ENCODE peak calls at places on chromosome 6, in six cellular contexts. S, A, G, C, T and J are unnamed samples.

GRCh38 chr6:10529231-10529801 is 8.2 kb downstream of the GCNT2 start:
- DNase-seq in A (no peak), T (peak; percentile 42), G (no peak), C (no peak), S (no peak), J (no peak)

GRCh38 chr6:35017461-35018183 is 123.5 kb downstream of the TCP11 start:
- DNase-seq in T (no peak), S (no peak), C (no peak), G (no peak), A (no peak), J (no peak)

GRCh38 chr6:33577718-33578117 is 2.4 kb downstream of the BAK1 start:
- DNase-seq in A (no peak), T (no peak), C (no peak), S (no peak), G (no peak), J (no peak)

GRCh38 chr6:163489584-163489983 is 75.1 kb downstream of the QKI start:
- DNase-seq in S (no peak), A (no peak), G (no peak), T (no peak), C (no peak), J (no peak)

GRCh38 chr6:14129572-14129971 is 12.0 kb downstream of the CD83 start:
- DNase-seq in T (peak; percentile 70), A (no peak), G (peak; percentile 76), S (peak; percentile 79), C (no peak), J (peak; percentile 53)

GRCh38 chr6:152273002-152273401 is 364.2 kb downstream of the SYNE1 start:
- DNase-seq in A (no peak), S (no peak), C (no peak), G (no peak), T (no peak), J (no peak)

GRCh38 chr6:95521181-95521580 is 56.2 kb upstream of the MANEA start:
- DNase-seq in A (no peak), S (no peak), G (no peak), C (no peak), T (no peak), J (no peak)

GRCh38 chr6:170295519-170296422 is 4.9 kb upstream of the DLL1 start:
- DNase-seq in T (no peak), C (no peak), G (peak; percentile 78), S (peak; percentile 49), A (peak; percentile 85), J (peak; percentile 13)

GRCh38 chr6:52547647-52548352 is 29.1 kb downstream of the TRAM2 start:
- DNase-seq in G (peak; percentile 80), T (peak; percentile 83), C (no peak), S (peak; percentile 19), A (no peak), J (no peak)

GRCh38 chr6:154165488-154165887 is 126.4 kb downstream of the OPRM1 start:
- DNase-seq in S (no peak), T (no peak), G (no peak), A (no peak), C (no peak), J (no peak)

GRCh38 chr6:33417127-33417902 is 592 bp downstream of the CUTA start:
- DNase-seq in S (peak; percentile 61), G (no peak), T (no peak), A (no peak), C (no peak), J (no peak)

GRCh38 chr6:163354779-163355431 is 59.6 kb upstream of the QKI start:
- DNase-seq in G (peak; percentile 45), A (no peak), S (no peak), C (peak; percentile 9), T (no peak), J (peak; percentile 66)

GRCh38 chr6:22078802-22079545 is 217.9 kb downstream of the PRL start:
- DNase-seq in G (no peak), C (no peak), S (no peak), T (no peak), A (peak; percentile 58), J (no peak)

GRCh38 chr6:134853111-134854055 is 96.5 kb downstream of the ALDH8A1 start:
- DNase-seq in S (no peak), A (no peak), T (peak; percentile 69), G (no peak), C (no peak), J (no peak)

GRCh38 chr6:128456510-128457244 is 63.7 kb downstream of the PTPRK start:
- DNase-seq in C (no peak), A (no peak), G (no peak), S (no peak), T (peak; percentile 58), J (no peak)

GRCh38 chr6:149919834-149920225 is 3.1 kb downstream of the RAET1G start:
- DNase-seq in C (no peak), T (no peak), S (no peak), A (no peak), G (no peak), J (no peak)

GRCh38 chr6:157143171-157143884 is 180.0 kb downstream of the TMEM242 start:
- DNase-seq in G (peak; percentile 82), S (no peak), C (no peak), T (no peak), A (no peak), J (no peak)

GRCh38 chr6:116251568-116252384 is 2.1 kb downstream of the TSPYL4 start:
- DNase-seq in A (no peak), G (no peak), S (no peak), C (no peak), T (no peak), J (no peak)

GRCh38 chr6:100347901-100348550 is 116.7 kb downstream of the SIM1 start:
- DNase-seq in S (no peak), G (no peak), T (no peak), A (no peak), C (no peak), J (no peak)

GRCh38 chr6:26216886-26217713 is 129.9 kb downstream of the HFE start:
- DNase-seq in C (no peak), S (peak; percentile 74), T (peak; percentile 93), A (peak; percentile 87), G (no peak), J (peak; percentile 55)

GRCh38 chr6:15066433-15067337 is 179.2 kb upstream of the JARID2 start:
- DNase-seq in T (no peak), S (peak; percentile 76), G (no peak), A (no peak), C (no peak), J (peak; percentile 81)

GRCh38 chr6:150667977-150668716 is 68.5 kb downstream of the PLEKHG1 start:
- DNase-seq in T (peak; percentile 86), G (no peak), C (no peak), A (no peak), S (no peak), J (no peak)

GRCh38 chr6:11869656-11870340 is 91.2 kb upstream of the ADTRP start:
- DNase-seq in A (no peak), C (no peak), T (no peak), G (no peak), S (no peak), J (no peak)

GRCh38 chr6:33822575-33823395 is 19.0 kb upstream of the MLN start:
- DNase-seq in C (no peak), S (peak; percentile 86), A (peak; percentile 72), T (peak; percentile 56), G (peak; percentile 81), J (no peak)

DNA sequence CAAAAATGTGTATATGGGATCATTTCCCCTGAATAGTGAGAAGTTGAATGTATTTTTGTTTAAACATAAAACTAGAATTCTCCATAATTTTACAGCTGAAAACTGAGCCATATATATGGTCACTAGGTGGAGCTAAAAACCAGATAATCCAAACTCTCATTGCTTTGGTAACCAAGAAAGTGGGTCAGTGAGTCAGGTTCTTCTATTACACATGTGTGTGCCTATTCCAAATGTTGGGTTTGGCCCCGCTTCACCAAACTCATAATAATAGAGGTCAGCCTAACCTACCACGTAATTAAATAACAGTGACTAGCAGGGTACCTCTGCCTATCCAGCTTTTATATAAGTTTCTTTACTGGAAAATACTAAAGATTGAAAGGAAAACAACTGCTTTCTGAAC is 19.3 kb upstream of the RNGTT start:
- DNase-seq in T (peak; percentile 55), G (peak; percentile 52), C (peak; percentile 19), A (no peak), S (peak; percentile 49), J (no peak)
- TF ChIP-seq GABPA in T (no peak), G (no peak), C (no peak), A (no peak), S (no peak), J (no peak)

GRCh38 chr6:5036309-5036708 is 32.5 kb upstream of the RPP40 start:
- DNase-seq in T (peak; percentile 64), C (no peak), G (no peak), S (peak; percentile 42), A (no peak), J (no peak)
- TF ChIP-seq CTCF in T (no peak), C (no peak), G (no peak), S (no peak), A (no peak), J (no peak)

GRCh38 chr6:110563711-110564110 is 87.3 kb upstream of the SLC22A16 start:
- DNase-seq in S (no peak), T (no peak), A (no peak), C (no peak), G (no peak), J (no peak)
- TF ChIP-seq GABPA in S (no peak), T (no peak), A (no peak), C (no peak), G (no peak), J (no peak)

DNA sequence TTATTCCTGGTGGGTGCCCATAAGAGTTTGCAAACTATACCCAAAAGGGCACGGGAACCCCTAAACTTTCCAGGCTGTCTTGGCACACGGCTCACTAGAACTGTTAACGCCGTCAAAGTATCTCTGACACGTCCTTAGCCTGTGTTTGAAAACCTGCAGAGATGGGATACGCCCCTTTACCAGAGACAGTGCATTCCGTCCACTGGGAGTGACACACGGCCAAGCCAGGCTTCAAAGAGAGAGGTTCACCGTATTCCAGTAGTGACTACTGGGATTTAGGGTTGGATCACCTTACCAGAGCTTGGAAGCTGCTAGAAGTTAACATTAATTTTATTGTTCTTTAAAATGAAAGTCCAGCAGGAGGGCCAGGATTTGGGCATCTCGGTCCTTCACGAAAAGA is 94.9 kb downstream of the THBS2 start:
- DNase-seq in S (no peak), C (no peak), A (no peak), T (no peak), G (no peak), J (no peak)
- TF ChIP-seq CTCF in S (no peak), C (no peak), A (no peak), T (no peak), G (no peak), J (no peak)

GRCh38 chr6:20306491-20306890 is 94.2 kb upstream of the MBOAT1 start:
- DNase-seq in C (no peak), S (no peak), G (no peak), A (no peak), T (no peak), J (no peak)
- TF ChIP-seq GABPA in C (no peak), S (no peak), G (no peak), A (no peak), T (no peak), J (no peak)

GRCh38 chr6:125485757-125486156 is 184.0 kb upstream of the HDDC2 start:
- DNase-seq in C (no peak), T (no peak), S (no peak), G (no peak), A (no peak), J (no peak)
- TF ChIP-seq CTCF in C (no peak), T (no peak), S (no peak), G (no peak), A (no peak), J (no peak)